ENCODE peak calls at places on chromosomes 3 and 15, in nine cellular contexts. One of them, this sample, is unnamed.
A peak's percentile ranks its signal among the peaks of the same experiment; 100 is the strongest.

GRCh38 chr3:127488740-127489139 is 101.8 kb downstream of the TPRA1 start:
- DNase-seq in right atrium auricular region: peak; percentile 28
- DNase-seq in fibroblast of mammary gland: no peak
- DNase-seq in astrocyte of the spinal cord: no peak
- DNase-seq in HFF-Myc: no peak
- DNase-seq in AG09309: no peak
- DNase-seq in AG04450: no peak
- DNase-seq in coronary artery: no peak
- DNase-seq in lower leg skin: peak; percentile 72
- DNase-seq in this sample: peak; percentile 45

GRCh38 chr3:139941580-139941979 is 6.6 kb downstream of the CLSTN2 start:
- DNase-seq in AG09309: no peak
- DNase-seq in coronary artery: no peak
- DNase-seq in right atrium auricular region: no peak
- DNase-seq in astrocyte of the spinal cord: no peak
- DNase-seq in lower leg skin: no peak
- DNase-seq in fibroblast of mammary gland: no peak
- DNase-seq in AG04450: no peak
- DNase-seq in HFF-Myc: no peak
- DNase-seq in this sample: no peak

GRCh38 chr15:78233496-78233895 is 869 bp downstream of the ACSBG1 start:
- DNase-seq in AG04450: no peak
- DNase-seq in astrocyte of the spinal cord: no peak
- DNase-seq in right atrium auricular region: no peak
- DNase-seq in fibroblast of mammary gland: no peak
- DNase-seq in AG09309: no peak
- DNase-seq in lower leg skin: no peak
- DNase-seq in HFF-Myc: no peak
- DNase-seq in coronary artery: no peak
- DNase-seq in this sample: no peak

GRCh38 chr3:139578783-139579182 is 39.2 kb upstream of the RBP1 start:
- DNase-seq in fibroblast of mammary gland: no peak
- DNase-seq in astrocyte of the spinal cord: no peak
- DNase-seq in HFF-Myc: no peak
- DNase-seq in lower leg skin: no peak
- DNase-seq in right atrium auricular region: no peak
- DNase-seq in AG09309: no peak
- DNase-seq in AG04450: no peak
- DNase-seq in coronary artery: no peak
- DNase-seq in this sample: no peak

GRCh38 chr15:100714749-100715342 is 112.5 kb downstream of the ASB7 start:
- DNase-seq in HFF-Myc: no peak
- DNase-seq in lower leg skin: peak; percentile 80
- DNase-seq in AG04450: no peak
- DNase-seq in astrocyte of the spinal cord: no peak
- DNase-seq in coronary artery: peak; percentile 35
- DNase-seq in fibroblast of mammary gland: no peak
- DNase-seq in right atrium auricular region: peak; percentile 54
- DNase-seq in AG09309: no peak
- DNase-seq in this sample: no peak

GRCh38 chr3:112539825-112540517 is 21.8 kb downstream of the ATG3 start:
- DNase-seq in right atrium auricular region: no peak
- DNase-seq in AG04450: no peak
- DNase-seq in coronary artery: no peak
- DNase-seq in astrocyte of the spinal cord: no peak
- DNase-seq in AG09309: no peak
- DNase-seq in lower leg skin: no peak
- DNase-seq in HFF-Myc: no peak
- DNase-seq in fibroblast of mammary gland: no peak
- DNase-seq in this sample: no peak

GRCh38 chr15:63198315-63198714 is 8.9 kb downstream of the RAB8B start:
- DNase-seq in AG09309: no peak
- DNase-seq in right atrium auricular region: no peak
- DNase-seq in fibroblast of mammary gland: no peak
- DNase-seq in astrocyte of the spinal cord: no peak
- DNase-seq in AG04450: no peak
- DNase-seq in HFF-Myc: no peak
- DNase-seq in coronary artery: no peak
- DNase-seq in lower leg skin: no peak
- DNase-seq in this sample: no peak

GRCh38 chr3:48016336-48016973 is at the start of gene MAP4:
- DNase-seq in right atrium auricular region: no peak
- DNase-seq in lower leg skin: no peak
- DNase-seq in AG09309: no peak
- DNase-seq in astrocyte of the spinal cord: peak; percentile 49
- DNase-seq in HFF-Myc: no peak
- DNase-seq in fibroblast of mammary gland: peak; percentile 32
- DNase-seq in AG04450: no peak
- DNase-seq in coronary artery: no peak
- DNase-seq in this sample: no peak

GRCh38 chr3:132822266-132822665 is 100.1 kb upstream of the NPHP3 start:
- DNase-seq in AG09309: no peak
- DNase-seq in coronary artery: no peak
- DNase-seq in AG04450: no peak
- DNase-seq in fibroblast of mammary gland: peak; percentile 33
- DNase-seq in astrocyte of the spinal cord: no peak
- DNase-seq in right atrium auricular region: no peak
- DNase-seq in HFF-Myc: no peak
- DNase-seq in lower leg skin: no peak
- DNase-seq in this sample: no peak

GRCh38 chr3:87260270-87260669 is 16.1 kb downstream of the POU1F1 start:
- DNase-seq in HFF-Myc: peak; percentile 38
- DNase-seq in astrocyte of the spinal cord: peak; percentile 66
- DNase-seq in AG09309: peak; percentile 18
- DNase-seq in AG04450: peak; percentile 10
- DNase-seq in right atrium auricular region: no peak
- DNase-seq in coronary artery: no peak
- DNase-seq in fibroblast of mammary gland: peak; percentile 61
- DNase-seq in lower leg skin: no peak
- DNase-seq in this sample: no peak

GRCh38 chr3:107523361-107524213 is 825 bp downstream of the BBX start:
- DNase-seq in coronary artery: peak; percentile 81
- DNase-seq in AG09309: no peak
- DNase-seq in lower leg skin: peak; percentile 91
- DNase-seq in astrocyte of the spinal cord: peak; percentile 51
- DNase-seq in AG04450: no peak
- DNase-seq in right atrium auricular region: peak; percentile 59
- DNase-seq in fibroblast of mammary gland: peak; percentile 54
- DNase-seq in HFF-Myc: no peak
- DNase-seq in this sample: peak; percentile 75

GRCh38 chr3:23162939-23163338 is 40.2 kb upstream of the UBE2E2 start:
- DNase-seq in AG09309: no peak
- DNase-seq in right atrium auricular region: no peak
- DNase-seq in astrocyte of the spinal cord: no peak
- DNase-seq in fibroblast of mammary gland: no peak
- DNase-seq in lower leg skin: no peak
- DNase-seq in AG04450: no peak
- DNase-seq in coronary artery: no peak
- DNase-seq in HFF-Myc: no peak
- DNase-seq in this sample: no peak

GRCh38 chr3:134850761-134851160 is 55.7 kb downstream of the EPHB1 start:
- DNase-seq in HFF-Myc: no peak
- DNase-seq in AG09309: no peak
- DNase-seq in astrocyte of the spinal cord: no peak
- DNase-seq in right atrium auricular region: no peak
- DNase-seq in AG04450: no peak
- DNase-seq in coronary artery: peak; percentile 41
- DNase-seq in lower leg skin: no peak
- DNase-seq in fibroblast of mammary gland: no peak
- DNase-seq in this sample: no peak

GRCh38 chr15:74175271-74176191 is 2.0 kb downstream of the ISLR start:
- DNase-seq in right atrium auricular region: no peak
- DNase-seq in AG09309: no peak
- DNase-seq in astrocyte of the spinal cord: no peak
- DNase-seq in AG04450: no peak
- DNase-seq in fibroblast of mammary gland: no peak
- DNase-seq in HFF-Myc: no peak
- DNase-seq in lower leg skin: peak; percentile 74
- DNase-seq in coronary artery: peak; percentile 72
- DNase-seq in this sample: no peak

GRCh38 chr15:27235689-27236088 is 264.7 kb downstream of the GABRG3 start:
- DNase-seq in AG09309: no peak
- DNase-seq in coronary artery: no peak
- DNase-seq in AG04450: no peak
- DNase-seq in fibroblast of mammary gland: peak; percentile 3
- DNase-seq in right atrium auricular region: no peak
- DNase-seq in astrocyte of the spinal cord: no peak
- DNase-seq in lower leg skin: no peak
- DNase-seq in HFF-Myc: no peak
- DNase-seq in this sample: no peak

GRCh38 chr3:193314161-193314560 is 64.4 kb downstream of the ATP13A5 start:
- DNase-seq in right atrium auricular region: no peak
- DNase-seq in lower leg skin: no peak
- DNase-seq in HFF-Myc: no peak
- DNase-seq in fibroblast of mammary gland: no peak
- DNase-seq in AG04450: no peak
- DNase-seq in coronary artery: no peak
- DNase-seq in AG09309: no peak
- DNase-seq in astrocyte of the spinal cord: no peak
- DNase-seq in this sample: no peak
- TF ChIP-seq CTCF in right atrium auricular region: no peak
- TF ChIP-seq CTCF in lower leg skin: no peak
- TF ChIP-seq CTCF in HFF-Myc: no peak
- TF ChIP-seq CTCF in fibroblast of mammary gland: peak; percentile 5
- TF ChIP-seq CTCF in AG04450: peak; percentile 20
- TF ChIP-seq CTCF in coronary artery: no peak
- TF ChIP-seq CTCF in AG09309: no peak
- TF ChIP-seq CTCF in astrocyte of the spinal cord: no peak
- TF ChIP-seq CTCF in this sample: peak; percentile 55

GRCh38 chr3:165254812-165255211 is 58.6 kb upstream of the SLITRK3 start:
- DNase-seq in right atrium auricular region: no peak
- DNase-seq in fibroblast of mammary gland: peak; percentile 63
- DNase-seq in coronary artery: no peak
- DNase-seq in AG09309: no peak
- DNase-seq in HFF-Myc: no peak
- DNase-seq in astrocyte of the spinal cord: peak; percentile 43
- DNase-seq in lower leg skin: no peak
- DNase-seq in AG04450: no peak
- DNase-seq in this sample: no peak
- TF ChIP-seq CTCF in right atrium auricular region: peak; percentile 36
- TF ChIP-seq CTCF in fibroblast of mammary gland: peak; percentile 24
- TF ChIP-seq CTCF in coronary artery: no peak
- TF ChIP-seq CTCF in AG09309: no peak
- TF ChIP-seq CTCF in HFF-Myc: no peak
- TF ChIP-seq CTCF in astrocyte of the spinal cord: peak; percentile 6
- TF ChIP-seq CTCF in lower leg skin: no peak
- TF ChIP-seq CTCF in AG04450: no peak
- TF ChIP-seq CTCF in this sample: peak; percentile 57

GRCh38 chr3:123444744-123445143 is 4.1 kb downstream of the ADCY5 start:
- DNase-seq in HFF-Myc: no peak
- DNase-seq in AG09309: no peak
- DNase-seq in fibroblast of mammary gland: no peak
- DNase-seq in lower leg skin: no peak
- DNase-seq in AG04450: no peak
- DNase-seq in astrocyte of the spinal cord: no peak
- DNase-seq in coronary artery: no peak
- DNase-seq in right atrium auricular region: no peak
- DNase-seq in this sample: no peak
- TF ChIP-seq CTCF in HFF-Myc: no peak
- TF ChIP-seq CTCF in AG09309: no peak
- TF ChIP-seq CTCF in fibroblast of mammary gland: no peak
- TF ChIP-seq CTCF in lower leg skin: no peak
- TF ChIP-seq CTCF in AG04450: no peak
- TF ChIP-seq CTCF in astrocyte of the spinal cord: no peak
- TF ChIP-seq CTCF in coronary artery: no peak
- TF ChIP-seq CTCF in right atrium auricular region: no peak
- TF ChIP-seq CTCF in this sample: peak; percentile 32

GRCh38 chr3:72973786-72974185 is 22.8 kb upstream of the PPP4R2 start:
- DNase-seq in coronary artery: no peak
- DNase-seq in AG04450: no peak
- DNase-seq in fibroblast of mammary gland: no peak
- DNase-seq in HFF-Myc: no peak
- DNase-seq in astrocyte of the spinal cord: no peak
- DNase-seq in lower leg skin: no peak
- DNase-seq in right atrium auricular region: no peak
- DNase-seq in AG09309: no peak
- DNase-seq in this sample: no peak

GRCh38 chr3:72974956-72975355 is 21.7 kb upstream of the PPP4R2 start:
- DNase-seq in fibroblast of mammary gland: no peak
- DNase-seq in HFF-Myc: no peak
- DNase-seq in AG09309: no peak
- DNase-seq in lower leg skin: no peak
- DNase-seq in astrocyte of the spinal cord: no peak
- DNase-seq in right atrium auricular region: no peak
- DNase-seq in AG04450: no peak
- DNase-seq in coronary artery: no peak
- DNase-seq in this sample: no peak

GRCh38 chr3:72976182-72976825 is 20.3 kb upstream of the PPP4R2 start:
- DNase-seq in right atrium auricular region: no peak
- DNase-seq in lower leg skin: no peak
- DNase-seq in coronary artery: no peak
- DNase-seq in HFF-Myc: no peak
- DNase-seq in fibroblast of mammary gland: peak; percentile 66
- DNase-seq in AG09309: peak; percentile 52
- DNase-seq in AG04450: no peak
- DNase-seq in astrocyte of the spinal cord: no peak
- DNase-seq in this sample: no peak

GRCh38 chr3:72977463-72977862 is 19.1 kb upstream of the PPP4R2 start:
- DNase-seq in HFF-Myc: no peak
- DNase-seq in right atrium auricular region: no peak
- DNase-seq in AG09309: peak; percentile 45
- DNase-seq in astrocyte of the spinal cord: no peak
- DNase-seq in AG04450: no peak
- DNase-seq in coronary artery: no peak
- DNase-seq in fibroblast of mammary gland: no peak
- DNase-seq in lower leg skin: no peak
- DNase-seq in this sample: no peak

DNA sequence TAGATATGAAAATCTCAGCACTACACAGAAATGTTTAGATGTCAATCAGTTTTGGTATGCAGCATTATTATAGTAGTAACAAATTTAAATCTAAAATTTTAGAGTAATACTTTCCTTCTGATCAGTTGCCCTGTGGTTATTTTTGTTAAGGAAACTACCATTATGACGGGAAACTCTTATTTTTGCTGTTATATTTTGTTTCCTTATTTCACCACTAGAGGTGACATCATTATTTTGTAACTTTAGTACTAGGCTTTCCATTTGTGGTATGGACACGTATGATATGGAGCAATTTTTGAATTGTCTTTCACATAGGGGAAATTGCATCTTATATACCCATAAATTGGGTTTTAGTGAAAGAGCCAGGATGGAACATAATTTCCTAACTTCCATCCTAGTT is 19.6 kb upstream of the PPP4R2 start:
- DNase-seq in lower leg skin: no peak
- DNase-seq in HFF-Myc: no peak
- DNase-seq in coronary artery: no peak
- DNase-seq in fibroblast of mammary gland: peak; percentile 29
- DNase-seq in AG09309: no peak
- DNase-seq in AG04450: no peak
- DNase-seq in astrocyte of the spinal cord: no peak
- DNase-seq in right atrium auricular region: no peak
- DNase-seq in this sample: no peak
- TF ChIP-seq CTCF in lower leg skin: no peak
- TF ChIP-seq CTCF in HFF-Myc: no peak
- TF ChIP-seq CTCF in coronary artery: peak; percentile 12
- TF ChIP-seq CTCF in fibroblast of mammary gland: no peak
- TF ChIP-seq CTCF in AG09309: no peak
- TF ChIP-seq CTCF in AG04450: no peak
- TF ChIP-seq CTCF in astrocyte of the spinal cord: no peak
- TF ChIP-seq CTCF in right atrium auricular region: peak; percentile 27
- TF ChIP-seq CTCF in this sample: no peak

This sample was measured in type B pancreatic cell.